ENCODE peak calls at places on chromosomes 13 and 19, in four cellular contexts. M is tibial nerve, V is neuronal stem cell, Y is IMR-90. G is an unnamed sample. For H3K4me1, the result is how much of the 10 kb centered on the place peaks cover.

GRCh38 chr13:41909524-41909923 is 51.4 kb downstream of the VWA8 start:
- DNase-seq in V (no peak), M (no peak), Y (no peak), G (no peak)

GRCh38 chr13:42633495-42633894 is 59.5 kb downstream of the TNFSF11 start:
- DNase-seq in V (no peak), Y (peak), M (no peak), G (no peak)

GRCh38 chr13:40539954-40540706 is 126.3 kb downstream of the FOXO1 start:
- DNase-seq in V (peak), M (no peak), Y (peak), G (no peak)

GRCh38 chr13:32838985-32839384 is 177.2 kb upstream of the KL start:
- DNase-seq in M (no peak), V (no peak), Y (peak), G (no peak)

GRCh38 chr13:27135023-27135422 is 36.6 kb downstream of the USP12 start:
- DNase-seq in V (no peak), Y (no peak), M (no peak), G (no peak)

GRCh38 chr19:56988271-56988670 is 131.5 kb upstream of the USP29 start:
- DNase-seq in V (no peak), M (no peak), Y (no peak), G (no peak)

GRCh38 chr19:7629347-7630054 is at the start of the genes PET100 and XAB2:
- DNase-seq in Y (peak), M (peak), V (peak), G (peak)

GRCh38 chr19:48636859-48637448 is at the start of gene DBP:
- DNase-seq in V (no peak), Y (no peak), M (no peak), G (peak)

GRCh38 chr19:48613852-48614435 is 932 bp downstream of the FAM83E start:
- DNase-seq in V (no peak), Y (no peak), M (no peak), G (no peak)

GRCh38 chr19:56765107-56765506 is 75.4 kb downstream of the PEG3 start:
- DNase-seq in M (no peak), Y (no peak), V (peak), G (peak)

GRCh38 chr13:41939403-41939802 is 21.5 kb downstream of the VWA8 start:
- DNase-seq in V (no peak), Y (no peak), M (no peak), G (no peak)

GRCh38 chr19:55877211-55877610 is 40.9 kb downstream of the NLRP4 start:
- DNase-seq in Y (no peak), M (no peak), V (no peak), G (no peak)

GRCh38 chr19:46080561-46080960 is 39.8 kb upstream of the IGFL4 start:
- DNase-seq in Y (peak), M (no peak), V (no peak), G (no peak)

GRCh38 chr13:98141938-98142426 is 912 bp upstream of the FARP1 start:
- DNase-seq in M (no peak), Y (no peak), V (peak), G (peak)

GRCh38 chr19:6271721-6272410 is 7.9 kb downstream of the MLLT1 start:
- DNase-seq in Y (peak), V (no peak), M (peak), G (peak)

GRCh38 chr13:21884965-21885567 is 214.2 kb downstream of the FGF9 start:
- DNase-seq in M (no peak), V (no peak), Y (no peak), G (no peak)

GRCh38 chr13:73998631-73999030 is 135.6 kb downstream of the KLF12 start:
- DNase-seq in Y (no peak), V (no peak), M (no peak), G (no peak)

GRCh38 chr19:38806371-38806770 is 6.4 kb downstream of the LGALS4 start:
- DNase-seq in M (no peak), V (no peak), Y (no peak), G (no peak)

GRCh38 chr19:34244611-34245299 is 9.6 kb upstream of the GARRE1 start:
- DNase-seq in V (no peak), M (no peak), Y (peak), G (no peak)

GRCh38 chr19:27744926-27745844 is 1467.8 kb downstream of the UQCRFS1 start:
- DNase-seq in Y (no peak), V (no peak), M (no peak), G (no peak)

GRCh38 chr13:100875392-100876043 is 200.9 kb upstream of the TMTC4 start:
- DNase-seq in Y (peak), M (no peak), V (no peak), G (no peak)

GRCh38 chr19:41646589-41647204 is 19.8 kb upstream of the CEACAM4 start:
- DNase-seq in M (no peak), V (no peak), Y (no peak), G (no peak)

GRCh38 chr19:8576273-8576993 is 809 bp downstream of the MYO1F start:
- DNase-seq in V (no peak), M (no peak), Y (no peak), G (no peak)

GRCh38 chr13:41655997-41656396 is 198.6 kb downstream of the RGCC start:
- DNase-seq in Y (no peak), V (no peak), M (no peak), G (no peak)

GRCh38 chr13:25453966-25454365 is 82.2 kb downstream of the ATP8A2 start:
- DNase-seq in Y (no peak), M (no peak), V (no peak), G (no peak)

GRCh38 chr19:40813182-40813581 is 14.2 kb downstream of the EGLN2 start:
- DNase-seq in Y (no peak), M (no peak), V (no peak), G (peak)

GRCh38 chr19:2616741-2617392 is 85.6 kb downstream of the GNG7 start:
- DNase-seq in V (no peak), Y (no peak), M (no peak), G (no peak)

GRCh38 chr19:19537321-19538048 is 580 bp upstream of the CILP2 start:
- DNase-seq in V (no peak), M (no peak), Y (no peak), G (no peak)
- H3K4me1 ChIP-seq in V (under half), M (under half), Y (under half), G (under half)

GRCh38 chr19:5076440-5077208 is 107.7 kb downstream of the KDM4B start:
- DNase-seq in V (no peak), M (no peak), Y (no peak), G (no peak)
- H3K4me1 ChIP-seq in V (under half), M (under half), Y (under half), G (under half)

GRCh38 chr19:43783636-43784035 is 2.9 kb upstream of the KCNN4 start:
- DNase-seq in M (no peak), Y (no peak), V (no peak), G (no peak)
- H3K4me1 ChIP-seq in M (under half), Y (under half), V (under half), G (under half)

DNA sequence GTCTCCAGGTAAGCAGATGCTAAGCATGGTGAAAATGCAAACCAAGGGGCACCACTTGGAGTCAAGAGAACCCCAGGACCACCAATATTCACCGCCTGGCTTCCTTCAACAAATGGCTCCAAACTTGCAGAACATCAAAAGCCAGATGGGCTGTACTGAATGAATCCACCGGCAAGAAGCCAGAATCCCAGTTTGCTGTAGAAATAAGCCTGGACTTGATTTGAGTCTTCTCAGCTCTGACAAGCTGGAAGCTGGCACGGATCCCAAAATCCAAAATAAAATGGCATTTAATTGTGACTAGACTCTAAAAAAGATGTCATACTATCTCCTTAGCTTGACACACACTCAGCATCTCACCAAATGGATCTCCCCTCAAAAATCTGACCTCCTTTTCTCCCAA is 11.9 kb downstream of the EFNB2 start:
- DNase-seq in Y (no peak), M (no peak), V (no peak), G (no peak)
- H3K4me1 ChIP-seq in Y (under half), M (under half), V (under half), G (under half)

GRCh38 chr13:39501711-39502324 is 101.2 kb downstream of the LHFPL6 start:
- DNase-seq in Y (no peak), V (peak), M (no peak), G (no peak)

GRCh38 chr13:39499580-39499979 is 103.4 kb downstream of the LHFPL6 start:
- DNase-seq in M (no peak), V (no peak), Y (no peak), G (no peak)

GRCh38 chr13:39498471-39499114 is 104.4 kb downstream of the LHFPL6 start:
- DNase-seq in V (peak), M (no peak), Y (no peak), G (no peak)

GRCh38 chr13:39493966-39494365 is 109.0 kb downstream of the LHFPL6 start:
- DNase-seq in V (no peak), Y (no peak), M (no peak), G (no peak)

DNA sequence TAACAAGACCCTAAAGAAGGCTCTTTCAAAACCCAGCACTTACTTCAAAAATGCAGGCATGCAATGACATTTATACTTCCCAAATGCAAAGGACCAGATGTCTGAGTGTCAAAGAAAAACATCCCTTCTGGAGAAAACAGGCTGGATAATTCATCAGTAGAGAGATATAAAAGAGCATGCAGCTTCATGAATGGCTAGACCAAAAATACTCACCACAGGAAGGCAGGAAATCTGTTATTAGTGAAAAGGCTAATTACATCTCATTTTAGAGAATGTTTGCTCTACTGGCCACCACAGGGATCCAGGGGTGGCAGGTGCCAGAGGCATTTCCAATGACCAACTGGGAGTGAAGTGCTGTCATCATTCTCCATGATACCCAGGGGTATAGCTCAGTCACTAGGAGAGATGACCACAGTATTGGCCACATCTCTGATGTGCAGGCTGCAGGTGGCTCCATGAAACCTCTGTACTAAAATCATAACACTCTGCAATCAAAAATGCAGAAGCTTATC is 106.5 kb downstream of the LHFPL6 start:
- DNase-seq in M (no peak), Y (no peak), V (no peak), G (no peak)
- H3K4me1 ChIP-seq in M (under half), Y (under half), V (under half), G (under half)

GRCh38 chr13:110250258-110250891 is 56.6 kb downstream of the COL4A1 start:
- DNase-seq in V (no peak), M (peak), Y (peak), G (peak)

GRCh38 chr13:110251227-110251791 is 55.6 kb downstream of the COL4A1 start:
- DNase-seq in V (no peak), M (no peak), Y (no peak), G (peak)

GRCh38 chr13:110249326-110249725 is 57.6 kb downstream of the COL4A1 start:
- DNase-seq in Y (no peak), M (no peak), V (no peak), G (peak)

GRCh38 chr13:110246530-110246929 is 60.4 kb downstream of the COL4A1 start:
- DNase-seq in M (no peak), V (no peak), Y (no peak), G (no peak)

DNA sequence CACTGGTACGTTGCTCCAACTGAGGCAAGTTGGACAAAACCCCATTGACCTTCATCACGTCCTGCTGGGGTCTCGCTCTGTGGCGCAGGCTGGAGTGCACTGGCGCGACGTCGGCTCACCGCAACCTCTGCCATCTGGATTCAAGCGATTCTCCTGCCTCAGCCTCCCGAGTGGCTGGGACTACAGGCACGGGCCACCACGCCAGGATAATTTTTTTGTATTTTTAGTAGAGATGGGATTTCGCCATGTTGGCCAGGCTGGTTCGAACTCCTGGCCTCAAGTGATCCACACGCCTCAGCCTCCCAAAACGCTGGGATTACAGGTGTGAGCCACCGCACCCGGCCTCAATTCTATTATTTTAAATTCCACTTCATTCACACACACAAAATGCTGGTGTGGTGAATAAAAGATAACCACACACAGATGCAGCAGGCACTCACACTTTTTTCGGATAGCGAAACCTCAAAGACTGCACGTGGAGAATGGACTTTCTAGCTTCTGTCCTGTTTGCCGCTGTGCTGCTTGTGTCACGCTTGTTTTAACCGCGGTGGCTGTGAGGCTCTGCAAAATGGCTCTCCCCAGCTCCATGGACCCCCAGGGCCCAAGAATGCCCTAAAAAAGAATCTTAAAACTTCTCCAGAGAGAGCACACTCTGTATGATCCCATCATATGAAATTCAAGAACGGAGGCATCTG is 58.4 kb downstream of the COL4A1 start:
- DNase-seq in M (no peak), V (no peak), Y (no peak), G (no peak)
- H3K4me1 ChIP-seq in M (half or more), V (under half), Y (under half), G (under half)

GRCh38 chr13:51419015-51419636 is 33.7 kb downstream of the INTS6 start:
- DNase-seq in Y (no peak), V (no peak), M (no peak), G (no peak)
- H3K4me1 ChIP-seq in Y (under half), V (under half), M (under half), G (under half)

G was measured in psoas muscle.